ENCODE peak calls at places on chromosome 2, in four cellular contexts. K is tibial nerve; E is trophoblast cell; T is CD4-positive, alpha-beta memory T cell. D is an unnamed sample.

GRCh38 chr2:120503793-120504571 is 158.0 kb downstream of the INHBB start:
- DNase-seq in K (no peak), E (peak; percentile 8), T (no peak), D (no peak)

GRCh38 chr2:7031424-7032245 is 114.4 kb downstream of the RNF144A start:
- DNase-seq in K (no peak), E (peak; percentile 80), T (peak; percentile 74), D (peak; percentile 56)

GRCh38 chr2:164898475-164898874 is 56.9 kb downstream of the SLC38A11 start:
- DNase-seq in K (no peak), E (peak; percentile 98), T (no peak), D (no peak)

GRCh38 chr2:9033385-9034175 is 30.1 kb upstream of the MBOAT2 start:
- DNase-seq in K (no peak), E (no peak), T (no peak), D (no peak)

GRCh38 chr2:34910018-34910417 is 1310.9 kb upstream of the FAM98A start:
- DNase-seq in K (no peak), E (no peak), T (no peak), D (no peak)

GRCh38 chr2:100482741-100483140 is 12.5 kb downstream of the NMS start:
- DNase-seq in K (no peak), E (peak; percentile 6), T (no peak), D (no peak)

GRCh38 chr2:23751747-23752265 is 175.1 kb downstream of the ATAD2B start:
- DNase-seq in K (no peak), E (peak; percentile 45), T (no peak), D (no peak)

GRCh38 chr2:26880910-26881435 is 33.0 kb downstream of the DPYSL5 start:
- DNase-seq in K (no peak), E (no peak), T (no peak), D (no peak)

GRCh38 chr2:47457268-47457667 is 54.3 kb downstream of the MSH2 start:
- DNase-seq in K (no peak), E (no peak), T (no peak), D (no peak)

GRCh38 chr2:236568068-236568921 is 1.3 kb upstream of the ACKR3 start:
- DNase-seq in K (no peak), E (peak; percentile 45), T (no peak), D (no peak)
- H3K4me1 ChIP-seq in K (peaks cover 6% of the 10 kb centered on the region), E (peaks cover 9% of the 10 kb centered on the region), T (peaks cover 20% of the 10 kb centered on the region), D (peaks cover 30% of the 10 kb centered on the region)

DNA sequence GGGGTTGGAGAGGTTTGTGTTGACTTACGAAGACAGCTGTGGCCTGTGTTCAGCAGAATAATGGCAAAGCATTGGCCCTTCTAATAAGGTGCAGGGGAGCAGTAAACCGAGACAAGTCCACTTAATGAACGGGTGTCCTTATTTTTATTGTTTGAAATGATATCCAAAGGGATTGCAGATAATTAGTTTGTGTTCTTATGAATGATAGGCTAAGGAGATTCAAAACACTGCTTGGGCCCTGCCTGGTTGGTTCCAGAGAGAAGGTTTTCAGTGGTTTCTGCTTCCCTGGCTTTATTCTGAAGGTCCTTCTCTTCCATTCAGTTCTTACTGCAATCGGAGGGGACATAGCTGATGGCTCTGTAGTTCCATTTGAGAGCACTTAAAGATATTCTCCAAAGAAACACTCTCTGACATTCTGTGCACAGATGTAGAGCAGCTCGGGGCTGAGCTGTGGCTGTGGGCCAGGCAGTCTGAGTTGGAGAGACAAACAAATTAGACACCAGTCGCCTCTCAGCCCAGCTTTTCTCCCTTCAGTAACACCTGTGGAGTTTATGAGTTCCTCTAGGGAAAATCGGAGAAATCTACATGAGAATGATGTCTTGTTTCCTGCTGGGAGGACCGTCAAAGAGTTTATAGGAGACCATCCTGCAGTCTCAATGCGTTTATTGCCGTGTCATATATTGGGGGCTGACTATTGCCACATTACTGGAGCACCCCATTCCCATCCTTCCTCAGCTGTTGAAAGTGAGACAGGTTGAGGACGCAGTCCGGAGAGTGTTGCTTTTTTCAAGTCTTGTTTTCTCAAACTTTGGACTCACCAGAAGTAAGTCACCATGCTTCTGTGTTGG is 6.5 kb downstream of the GREB1 start:
- DNase-seq in K (no peak), E (no peak), T (no peak), D (no peak)
- H3K4me3 ChIP-seq in K (no peak overlapping the region), E (no peak overlapping the region), T (no peak overlapping the region), D (no peak overlapping the region)

GRCh38 chr2:207135340-207135739 is 30.4 kb downstream of the KLF7 start:
- DNase-seq in K (no peak), E (peak; percentile 37), T (peak; percentile 36), D (no peak)

GRCh38 chr2:207131634-207132418 is 33.9 kb downstream of the KLF7 start:
- DNase-seq in K (no peak), E (no peak), T (no peak), D (no peak)

GRCh38 chr2:207130958-207131521 is 34.7 kb downstream of the KLF7 start:
- DNase-seq in K (no peak), E (no peak), T (no peak), D (no peak)

GRCh38 chr2:207133862-207134519 is 31.8 kb downstream of the KLF7 start:
- DNase-seq in K (peak; percentile 58), E (no peak), T (no peak), D (peak; percentile 32)

GRCh38 chr2:207133493-207133861 is 32.3 kb downstream of the KLF7 start:
- DNase-seq in K (no peak), E (no peak), T (no peak), D (no peak)
- H3K4me1 ChIP-seq in K (peaks cover 74% of the 10 kb centered on the region), E (peaks cover 12% of the 10 kb centered on the region), T (peaks cover 39% of the 10 kb centered on the region), D (peaks cover 65% of the 10 kb centered on the region)

DNA sequence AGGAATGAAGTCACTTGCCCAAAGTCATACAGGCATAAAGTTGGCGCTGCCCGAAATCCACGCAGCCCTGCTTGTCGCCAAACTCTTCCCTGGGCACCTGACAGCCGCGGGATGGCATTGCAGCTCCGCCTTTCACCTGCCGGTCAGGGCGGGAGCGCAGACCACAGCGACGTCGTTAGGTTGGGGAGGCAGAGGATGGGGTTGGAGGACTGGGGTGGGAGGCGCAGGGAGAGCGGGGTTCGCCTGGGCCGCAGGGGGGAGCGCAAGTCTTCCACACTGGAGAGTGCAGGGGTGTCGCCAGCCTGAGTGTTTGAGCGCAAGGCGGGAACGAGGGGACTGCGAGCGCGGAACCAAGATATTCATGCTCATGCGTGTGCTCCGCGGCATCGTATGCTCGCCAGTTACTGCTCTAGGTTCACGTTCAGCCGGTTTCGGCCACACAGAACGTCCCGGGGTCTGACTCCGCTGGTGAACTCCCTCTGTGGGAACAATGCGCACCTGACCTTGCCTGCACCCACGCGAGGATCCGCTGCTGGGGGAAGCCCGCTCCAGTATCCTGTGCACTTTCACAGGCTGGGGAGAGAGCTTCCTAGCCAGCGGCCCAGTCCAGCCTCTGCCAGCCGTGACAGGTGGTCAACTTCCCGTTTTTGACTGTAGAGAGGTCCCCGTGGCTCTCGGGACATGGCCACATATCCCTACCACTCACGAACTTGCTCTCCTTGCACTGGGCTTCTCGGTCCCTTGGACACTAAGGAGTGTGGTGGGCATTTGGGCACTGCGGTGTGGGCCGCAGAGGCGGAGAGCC is 767 bp upstream of the NPPC start:
- DNase-seq in K (no peak), E (no peak), T (no peak), D (no peak)
- H3K4me3 ChIP-seq in K (no peak overlapping the region), E (peak overlapping the region; percentile 8), T (no peak overlapping the region), D (peak overlapping the region; percentile 63)

GRCh38 chr2:20333738-20334137 is 16.9 kb downstream of the PUM2 start:
- DNase-seq in K (no peak), E (no peak), T (no peak), D (no peak)
- H3K4me1 ChIP-seq in K (peaks cover 27% of the 10 kb centered on the region), E (peaks cover 2% of the 10 kb centered on the region), T (peaks cover 72% of the 10 kb centered on the region), D (peaks cover 3% of the 10 kb centered on the region)

D was measured in keratinocyte.